ENCODE peak calls at places on chromosome 9, in four cellular contexts. M is stomach, W is ureter, Z is astrocyte of the cerebellum. H is an unnamed sample.

GRCh38 chr9:30172206-30172605 is 2212.2 kb upstream of the ACO1 start:
- DNase-seq in M (no peak), W (no peak), Z (no peak), H (no peak)

GRCh38 chr9:4596165-4596922 is 65.8 kb upstream of the PLPP6 start:
- DNase-seq in M (no peak), W (no peak), Z (no peak), H (no peak)

GRCh38 chr9:12759767-12760166 is 15.1 kb upstream of the LURAP1L start:
- DNase-seq in M (no peak), W (no peak), Z (no peak), H (peak; percentile 35)

GRCh38 chr9:92385953-92386352 is 18.4 kb downstream of the OGN start:
- DNase-seq in M (no peak), W (no peak), Z (no peak), H (no peak)

GRCh38 chr9:110016340-110016739 is 191.6 kb downstream of the C9orf152 start:
- DNase-seq in M (no peak), W (no peak), Z (peak; percentile 64), H (peak; percentile 48)

GRCh38 chr9:128838338-128838737 is 8.7 kb upstream of the SPOUT1 start:
- DNase-seq in M (no peak), W (no peak), Z (no peak), H (no peak)

GRCh38 chr9:35952526-35953191 is 5.3 kb downstream of the OR2S2 start:
- DNase-seq in M (no peak), W (no peak), Z (no peak), H (no peak)

GRCh38 chr9:17135578-17135904 is 701 bp downstream of the CNTLN start:
- DNase-seq in M (no peak), W (peak; percentile 45), Z (no peak), H (no peak)

GRCh38 chr9:81964216-81965171 is 21.2 kb downstream of the SPATA31D3 start:
- DNase-seq in M (no peak), W (no peak), Z (no peak), H (peak; percentile 56)

H was measured in NCI-H2029.